ENCODE peak calls at places on chromosomes 4 and X, in four cellular contexts. O is AG09319; M is CD4-positive, alpha-beta memory T cell; F is CD8-positive, alpha-beta T cell. W is an unnamed sample.

GRCh38 chrX:56233682-56234081 is 1.5 kb downstream of the KLF8 start:
- DNase-seq in M (no peak), F (no peak), O (peak), W (peak)

GRCh38 chr4:31134720-31135119 is 414.6 kb downstream of the PCDH7 start:
- DNase-seq in O (no peak), M (no peak), F (no peak), W (no peak)

GRCh38 chr4:183430317-183430986 is 14.0 kb upstream of the CDKN2AIP start:
- DNase-seq in F (no peak), M (peak), O (no peak), W (no peak)

GRCh38 chr4:118173956-118174355 is 139.7 kb downstream of the NDST3 start:
- DNase-seq in O (peak), F (no peak), M (no peak), W (no peak)

GRCh38 chrX:29237972-29238371 is 650.7 kb downstream of the IL1RAPL1 start:
- DNase-seq in F (no peak), M (no peak), O (no peak), W (no peak)

GRCh38 chr4:147362868-147363440 is 117.9 kb upstream of the EDNRA start:
- DNase-seq in O (no peak), F (no peak), M (no peak), W (no peak)

GRCh38 chrX:119887721-119888425 is 7.8 kb upstream of the AKAP14 start:
- DNase-seq in O (no peak), M (peak), F (peak), W (no peak)

GRCh38 chr4:145278341-145279121 is 98.1 kb upstream of the OTUD4 start:
- DNase-seq in O (no peak), F (no peak), M (no peak), W (no peak)

GRCh38 chr4:148881860-148882643 is 439.8 kb upstream of the NR3C2 start:
- DNase-seq in F (no peak), O (no peak), M (no peak), W (no peak)

GRCh38 chrX:38215141-38215540 is 5.5 kb downstream of the SRPX start:
- DNase-seq in M (no peak), O (peak), F (no peak), W (no peak)

GRCh38 chrX:120115438-120115963 is at the start of gene RHOXF1:
- DNase-seq in M (no peak), O (no peak), F (no peak), W (no peak)

GRCh38 chrX:115324194-115324593 is 34.7 kb downstream of the LUZP4 start:
- DNase-seq in M (no peak), F (no peak), O (no peak), W (no peak)

GRCh38 chr4:138851626-138852443 is 163.7 kb upstream of the NOCT start:
- DNase-seq in M (no peak), O (no peak), F (no peak), W (no peak)

GRCh38 chr4:109730294-109731051 is 603 bp upstream of the PLA2G12A start:
- DNase-seq in M (no peak), O (peak), F (no peak), W (peak)

GRCh38 chrX:3811331-3812311 is 98.2 kb upstream of the PRKX start:
- DNase-seq in F (no peak), O (no peak), M (peak), W (no peak)

GRCh38 chr4:88881227-88881569 is 175.8 kb downstream of the FAM13A start:
- DNase-seq in F (no peak), O (no peak), M (no peak), W (no peak)

GRCh38 chr4:47612116-47613023 is 127.3 kb downstream of the ATP10D start:
- DNase-seq in O (no peak), F (no peak), M (no peak), W (no peak)

GRCh38 chr4:163941221-163941865 is 446.9 kb downstream of the TMA16 start:
- DNase-seq in O (no peak), M (no peak), F (no peak), W (no peak)

GRCh38 chrX:10524578-10524977 is 95.8 kb downstream of the MID1 start:
- DNase-seq in O (no peak), F (no peak), M (no peak), W (no peak)

GRCh38 chrX:14528629-14529287 is 578 bp upstream of the GLRA2 start:
- DNase-seq in F (no peak), M (peak), O (no peak), W (no peak)

GRCh38 chr4:182764642-182765041 is 152.5 kb downstream of the DCTD start:
- DNase-seq in F (no peak), M (no peak), O (no peak), W (no peak)

W was measured in thoracic aorta.